ENCODE peak calls at places on chromosomes 13 and 19, in seven cellular contexts. One of them, this sample, is unnamed.
A peak's percentile ranks its signal among the peaks of the same experiment; 100 is the strongest.

GRCh38 chr13:30805603-30806011 is 70.3 kb downstream of the ALOX5AP start:
- DNase-seq in H1: no peak
- DNase-seq in K562: no peak
- DNase-seq in SK-N-SH: peak; percentile 32
- DNase-seq in GM12878: no peak
- DNase-seq in HepG2: peak; percentile 90
- DNase-seq in HCT116: peak; percentile 68
- DNase-seq in this sample: no peak

GRCh38 chr13:100298116-100298681 is 209.3 kb downstream of the PCCA start:
- DNase-seq in SK-N-SH: no peak
- DNase-seq in HCT116: no peak
- DNase-seq in H1: no peak
- DNase-seq in GM12878: no peak
- DNase-seq in K562: no peak
- DNase-seq in HepG2: no peak
- DNase-seq in this sample: no peak

GRCh38 chr13:42746846-42747245 is 34.5 kb upstream of the FAM216B start:
- DNase-seq in HepG2: no peak
- DNase-seq in HCT116: no peak
- DNase-seq in GM12878: no peak
- DNase-seq in H1: no peak
- DNase-seq in SK-N-SH: no peak
- DNase-seq in K562: no peak
- DNase-seq in this sample: no peak

GRCh38 chr13:60229708-60230272 is 66.1 kb upstream of the DIAPH3 start:
- DNase-seq in GM12878: no peak
- DNase-seq in HepG2: no peak
- DNase-seq in SK-N-SH: peak; percentile 21
- DNase-seq in HCT116: no peak
- DNase-seq in H1: no peak
- DNase-seq in K562: no peak
- DNase-seq in this sample: no peak

GRCh38 chr19:9523885-9524474 is 14.5 kb downstream of the ZNF426 start:
- DNase-seq in SK-N-SH: no peak
- DNase-seq in H1: no peak
- DNase-seq in GM12878: no peak
- DNase-seq in HepG2: no peak
- DNase-seq in K562: no peak
- DNase-seq in HCT116: no peak
- DNase-seq in this sample: no peak

GRCh38 chr13:112241288-112241687 is 134.9 kb upstream of the SPACA7 start:
- DNase-seq in K562: no peak
- DNase-seq in HCT116: no peak
- DNase-seq in GM12878: no peak
- DNase-seq in H1: no peak
- DNase-seq in HepG2: no peak
- DNase-seq in SK-N-SH: no peak
- DNase-seq in this sample: no peak

GRCh38 chr19:55370305-55370988 is at the start of gene IL11:
- DNase-seq in HepG2: no peak
- DNase-seq in SK-N-SH: no peak
- DNase-seq in HCT116: no peak
- DNase-seq in H1: no peak
- DNase-seq in K562: no peak
- DNase-seq in GM12878: no peak
- DNase-seq in this sample: peak; percentile 67

GRCh38 chr13:72643339-72643989 is 84.0 kb downstream of the MZT1 start:
- DNase-seq in SK-N-SH: peak; percentile 22
- DNase-seq in GM12878: no peak
- DNase-seq in HepG2: peak; percentile 41
- DNase-seq in K562: peak; percentile 9
- DNase-seq in HCT116: peak; percentile 33
- DNase-seq in H1: peak; percentile 63
- DNase-seq in this sample: peak; percentile 4

GRCh38 chr13:72567566-72567965 is 159.9 kb downstream of the MZT1 start:
- DNase-seq in K562: no peak
- DNase-seq in H1: no peak
- DNase-seq in HCT116: no peak
- DNase-seq in HepG2: no peak
- DNase-seq in SK-N-SH: no peak
- DNase-seq in GM12878: no peak
- DNase-seq in this sample: no peak

GRCh38 chr19:5152013-5152763 is 183.3 kb downstream of the KDM4B start:
- DNase-seq in K562: no peak
- DNase-seq in H1: no peak
- DNase-seq in SK-N-SH: peak; percentile 33
- DNase-seq in GM12878: no peak
- DNase-seq in HCT116: no peak
- DNase-seq in HepG2: no peak
- DNase-seq in this sample: no peak

GRCh38 chr19:29999490-29999889 is 57.5 kb downstream of the URI1 start:
- DNase-seq in K562: no peak
- DNase-seq in H1: no peak
- DNase-seq in HCT116: no peak
- DNase-seq in SK-N-SH: no peak
- DNase-seq in GM12878: no peak
- DNase-seq in HepG2: no peak
- DNase-seq in this sample: no peak

GRCh38 chr19:30000862-30001261 is 58.8 kb downstream of the URI1 start:
- DNase-seq in HCT116: no peak
- DNase-seq in SK-N-SH: no peak
- DNase-seq in H1: no peak
- DNase-seq in GM12878: no peak
- DNase-seq in HepG2: no peak
- DNase-seq in K562: no peak
- DNase-seq in this sample: no peak

GRCh38 chr19:30003862-30004261 is 61.8 kb downstream of the URI1 start:
- DNase-seq in HepG2: no peak
- DNase-seq in K562: no peak
- DNase-seq in H1: no peak
- DNase-seq in HCT116: no peak
- DNase-seq in SK-N-SH: no peak
- DNase-seq in GM12878: no peak
- DNase-seq in this sample: no peak

GRCh38 chr19:30001301-30001700 is 59.3 kb downstream of the URI1 start:
- DNase-seq in H1: no peak
- DNase-seq in GM12878: no peak
- DNase-seq in HCT116: no peak
- DNase-seq in K562: no peak
- DNase-seq in SK-N-SH: no peak
- DNase-seq in HepG2: no peak
- DNase-seq in this sample: no peak

DNA sequence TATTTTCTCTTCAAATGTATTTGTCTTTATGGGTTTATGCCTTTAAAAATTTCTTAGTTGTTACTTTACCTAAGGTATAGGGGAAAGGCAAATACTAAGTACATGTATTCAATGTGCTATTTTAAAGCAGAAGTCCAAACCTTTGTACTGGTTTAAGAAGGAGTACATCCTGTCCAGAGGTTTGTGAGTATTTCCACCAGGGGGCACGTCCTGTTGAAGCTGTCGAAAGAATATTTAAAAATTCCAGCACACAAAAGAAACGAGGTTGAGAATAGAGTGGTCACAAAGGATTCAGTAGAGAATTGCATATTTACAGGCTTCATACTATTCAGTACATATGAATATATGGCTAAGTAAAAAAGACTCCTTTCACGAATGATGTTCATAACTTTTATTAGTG is 59.8 kb downstream of the URI1 start:
- DNase-seq in GM12878: no peak
- DNase-seq in HCT116: no peak
- DNase-seq in SK-N-SH: no peak
- DNase-seq in K562: no peak
- DNase-seq in H1: no peak
- DNase-seq in HepG2: peak; percentile 3
- DNase-seq in this sample: peak; percentile 25
- TF ChIP-seq MAX in GM12878: no peak
- TF ChIP-seq MAX in HCT116: no peak
- TF ChIP-seq MAX in SK-N-SH: no peak
- TF ChIP-seq MAX in K562: no peak
- TF ChIP-seq MAX in H1: no peak
- TF ChIP-seq MAX in HepG2: no peak
- TF ChIP-seq MAX in this sample: no peak

GRCh38 chr19:51654783-51655182 is 8.2 kb upstream of the SIGLEC14 start:
- DNase-seq in H1: no peak
- DNase-seq in K562: peak; percentile 23
- DNase-seq in HCT116: no peak
- DNase-seq in GM12878: no peak
- DNase-seq in HepG2: no peak
- DNase-seq in SK-N-SH: no peak
- DNase-seq in this sample: peak; percentile 43

GRCh38 chr19:51653162-51653561 is 6.5 kb upstream of the SIGLEC14 start:
- DNase-seq in HepG2: no peak
- DNase-seq in GM12878: no peak
- DNase-seq in H1: no peak
- DNase-seq in HCT116: no peak
- DNase-seq in SK-N-SH: no peak
- DNase-seq in K562: no peak
- DNase-seq in this sample: no peak

GRCh38 chr19:51652266-51652665 is 5.6 kb upstream of the SIGLEC14 start:
- DNase-seq in SK-N-SH: no peak
- DNase-seq in H1: no peak
- DNase-seq in GM12878: no peak
- DNase-seq in K562: no peak
- DNase-seq in HepG2: no peak
- DNase-seq in HCT116: no peak
- DNase-seq in this sample: no peak

GRCh38 chr19:51647318-51647717 is 693 bp upstream of the SIGLEC14 start:
- DNase-seq in HCT116: no peak
- DNase-seq in SK-N-SH: no peak
- DNase-seq in HepG2: no peak
- DNase-seq in K562: no peak
- DNase-seq in H1: no peak
- DNase-seq in GM12878: no peak
- DNase-seq in this sample: no peak

DNA sequence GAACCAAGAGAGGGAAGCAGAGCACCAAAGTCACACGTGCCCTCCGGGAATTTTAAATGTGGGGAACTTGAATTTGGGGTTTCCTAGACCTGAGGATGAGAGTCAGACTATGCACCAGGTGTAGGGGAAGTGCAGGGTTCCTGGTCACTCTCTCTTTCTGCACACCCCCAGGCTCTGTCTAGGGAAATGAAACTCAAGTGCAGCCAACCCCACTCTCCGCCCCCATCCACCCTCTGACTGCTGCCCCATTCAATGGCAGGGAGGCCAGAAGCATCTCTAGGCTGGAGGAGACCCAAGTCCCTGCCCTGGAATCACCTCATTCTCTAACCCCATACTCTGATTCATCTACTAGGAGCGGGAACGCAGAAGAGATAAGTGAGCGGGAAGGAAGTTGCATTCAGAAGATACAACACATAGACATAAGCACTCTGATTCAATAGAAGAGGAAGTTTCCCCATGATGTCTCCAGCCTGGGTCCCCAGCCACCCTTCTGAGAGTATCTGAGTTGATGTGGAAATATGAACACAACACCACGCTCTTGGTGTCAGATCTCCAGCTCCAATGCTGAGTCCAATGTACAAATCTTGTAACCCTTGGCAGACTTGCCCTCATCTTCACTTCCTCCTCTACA is 4.7 kb upstream of the SIGLEC14 start:
- DNase-seq in K562: no peak
- DNase-seq in HCT116: no peak
- DNase-seq in H1: no peak
- DNase-seq in SK-N-SH: no peak
- DNase-seq in GM12878: no peak
- DNase-seq in HepG2: no peak
- DNase-seq in this sample: no peak
- TF ChIP-seq RAD21 in K562: no peak
- TF ChIP-seq RAD21 in HCT116: no peak
- TF ChIP-seq RAD21 in H1: no peak
- TF ChIP-seq RAD21 in SK-N-SH: no peak
- TF ChIP-seq RAD21 in GM12878: no peak
- TF ChIP-seq RAD21 in HepG2: no peak
- TF ChIP-seq RAD21 in this sample: no peak

DNA sequence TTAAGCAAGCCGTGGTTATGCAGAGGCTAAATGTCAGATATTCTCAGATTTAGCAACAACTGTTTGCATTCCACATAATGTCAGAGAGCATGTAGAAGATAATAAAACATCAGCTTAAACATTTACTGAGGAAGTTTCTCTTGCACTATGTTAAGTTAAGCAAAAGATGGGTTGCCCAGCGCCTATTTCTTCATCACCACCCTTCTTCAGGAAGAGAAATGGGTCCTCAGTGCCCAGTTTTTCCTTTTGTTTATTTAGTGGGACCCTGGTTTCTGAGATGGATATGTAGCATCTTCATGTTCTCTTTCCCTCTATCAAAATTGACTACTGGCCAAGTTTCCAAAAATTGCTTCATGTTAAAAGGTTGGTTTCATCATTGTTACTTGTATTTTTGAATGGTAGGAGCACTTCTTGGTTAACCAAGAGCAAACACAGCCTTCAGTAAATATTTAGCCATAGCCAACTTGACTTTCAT is 356.8 kb downstream of the RFC3 start:
- DNase-seq in HepG2: no peak
- DNase-seq in HCT116: no peak
- DNase-seq in H1: no peak
- DNase-seq in K562: no peak
- DNase-seq in GM12878: no peak
- DNase-seq in SK-N-SH: no peak
- DNase-seq in this sample: no peak
- TF ChIP-seq MAX in HepG2: no peak
- TF ChIP-seq MAX in HCT116: no peak
- TF ChIP-seq MAX in H1: no peak
- TF ChIP-seq MAX in K562: no peak
- TF ChIP-seq MAX in GM12878: no peak
- TF ChIP-seq MAX in SK-N-SH: no peak
- TF ChIP-seq MAX in this sample: no peak

GRCh38 chr13:102040812-102041211 is 361.0 kb downstream of the FGF14 start:
- DNase-seq in H1: no peak
- DNase-seq in K562: no peak
- DNase-seq in GM12878: no peak
- DNase-seq in HepG2: no peak
- DNase-seq in SK-N-SH: no peak
- DNase-seq in HCT116: no peak
- DNase-seq in this sample: no peak

GRCh38 chr13:102041544-102041943 is 360.3 kb downstream of the FGF14 start:
- DNase-seq in HCT116: no peak
- DNase-seq in GM12878: no peak
- DNase-seq in H1: no peak
- DNase-seq in K562: no peak
- DNase-seq in SK-N-SH: no peak
- DNase-seq in HepG2: no peak
- DNase-seq in this sample: no peak

GRCh38 chr13:102035969-102036368 is 365.9 kb downstream of the FGF14 start:
- DNase-seq in H1: no peak
- DNase-seq in SK-N-SH: no peak
- DNase-seq in K562: no peak
- DNase-seq in HepG2: no peak
- DNase-seq in HCT116: no peak
- DNase-seq in GM12878: no peak
- DNase-seq in this sample: no peak

GRCh38 chr13:102038787-102039186 is 363.1 kb downstream of the FGF14 start:
- DNase-seq in HCT116: no peak
- DNase-seq in HepG2: no peak
- DNase-seq in GM12878: no peak
- DNase-seq in SK-N-SH: no peak
- DNase-seq in K562: no peak
- DNase-seq in H1: no peak
- DNase-seq in this sample: no peak

GRCh38 chr13:102039264-102039663 is 362.6 kb downstream of the FGF14 start:
- DNase-seq in K562: no peak
- DNase-seq in SK-N-SH: peak; percentile 15
- DNase-seq in HepG2: no peak
- DNase-seq in HCT116: no peak
- DNase-seq in H1: no peak
- DNase-seq in GM12878: no peak
- DNase-seq in this sample: no peak
- TF ChIP-seq RAD21 in K562: no peak
- TF ChIP-seq RAD21 in SK-N-SH: no peak
- TF ChIP-seq RAD21 in HepG2: no peak
- TF ChIP-seq RAD21 in HCT116: no peak
- TF ChIP-seq RAD21 in H1: no peak
- TF ChIP-seq RAD21 in GM12878: no peak
- TF ChIP-seq RAD21 in this sample: no peak